ENCODE peak calls at places on chromosomes 4 and X, in four cellular contexts. S, D, Y and E are unnamed samples.

GRCh38 chrX:70046978-70047377 is 2.8 kb downstream of the AWAT2 start:
- DNase-seq in S (no peak), D (no peak), Y (no peak), E (no peak)

GRCh38 chrX:110284159-110284558 is 33.7 kb downstream of the AMMECR1 start:
- DNase-seq in S (no peak), D (no peak), Y (no peak), E (no peak)

GRCh38 chr4:101864660-101865059 is 74.1 kb downstream of the BANK1 start:
- DNase-seq in S (no peak), D (no peak), Y (no peak), E (no peak)

GRCh38 chrX:45172890-45173289 is 27.8 kb downstream of the DIPK2B start:
- DNase-seq in S (no peak), D (no peak), Y (no peak), E (no peak)

GRCh38 chr4:48340276-48340904 is 939 bp upstream of the SLAIN2 start:
- DNase-seq in S (peak), D (no peak), Y (no peak), E (peak)

GRCh38 chr4:169080970-169081369 is 70.9 kb upstream of the CBR4 start:
- DNase-seq in S (no peak), D (no peak), Y (no peak), E (no peak)

GRCh38 chr4:114025176-114025777 is 45.8 kb upstream of the ARSJ start:
- DNase-seq in S (no peak), D (no peak), Y (no peak), E (no peak)

GRCh38 chr4:169369634-169370033 is 98.9 kb upstream of the SH3RF1 start:
- DNase-seq in S (no peak), D (no peak), Y (no peak), E (no peak)

GRCh38 chr4:25215506-25215905 is 18.3 kb upstream of the PI4K2B start:
- DNase-seq in S (no peak), D (peak), Y (no peak), E (peak)

DNA sequence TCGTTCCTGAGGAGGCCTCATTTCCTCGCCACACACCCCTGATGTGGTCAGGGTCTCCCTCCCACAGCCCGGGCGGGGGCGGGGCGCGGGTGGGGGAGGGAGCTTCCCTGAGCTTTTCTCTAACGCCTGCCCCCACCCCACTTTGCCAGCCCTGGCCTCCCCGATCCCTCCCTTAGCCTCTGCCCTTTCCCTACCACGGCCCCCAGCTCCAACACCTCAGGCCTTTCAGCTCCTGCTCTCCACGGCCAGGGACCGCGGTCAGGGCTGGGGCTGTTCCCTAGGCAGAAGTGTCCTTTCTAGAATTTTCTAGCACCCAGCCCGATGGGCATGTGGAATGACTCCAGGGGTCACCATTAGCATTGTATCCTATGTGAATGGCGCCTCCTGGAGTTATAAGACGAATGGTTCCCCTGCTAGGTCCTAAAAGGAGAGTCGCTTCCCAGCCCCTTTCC is 201.3 kb upstream of the BCOR start:
- DNase-seq in S (no peak), D (peak), Y (no peak), E (peak)
- H3K27ac ChIP-seq in S (no peak), D (no peak), Y (no peak), E (no peak)

GRCh38 chr4:27007507-27007906 is 146.9 kb downstream of the STIM2 start:
- DNase-seq in S (no peak), D (no peak), Y (no peak), E (no peak)
- H3K27ac ChIP-seq in S (no peak), D (no peak), Y (no peak), E (no peak)

DNA sequence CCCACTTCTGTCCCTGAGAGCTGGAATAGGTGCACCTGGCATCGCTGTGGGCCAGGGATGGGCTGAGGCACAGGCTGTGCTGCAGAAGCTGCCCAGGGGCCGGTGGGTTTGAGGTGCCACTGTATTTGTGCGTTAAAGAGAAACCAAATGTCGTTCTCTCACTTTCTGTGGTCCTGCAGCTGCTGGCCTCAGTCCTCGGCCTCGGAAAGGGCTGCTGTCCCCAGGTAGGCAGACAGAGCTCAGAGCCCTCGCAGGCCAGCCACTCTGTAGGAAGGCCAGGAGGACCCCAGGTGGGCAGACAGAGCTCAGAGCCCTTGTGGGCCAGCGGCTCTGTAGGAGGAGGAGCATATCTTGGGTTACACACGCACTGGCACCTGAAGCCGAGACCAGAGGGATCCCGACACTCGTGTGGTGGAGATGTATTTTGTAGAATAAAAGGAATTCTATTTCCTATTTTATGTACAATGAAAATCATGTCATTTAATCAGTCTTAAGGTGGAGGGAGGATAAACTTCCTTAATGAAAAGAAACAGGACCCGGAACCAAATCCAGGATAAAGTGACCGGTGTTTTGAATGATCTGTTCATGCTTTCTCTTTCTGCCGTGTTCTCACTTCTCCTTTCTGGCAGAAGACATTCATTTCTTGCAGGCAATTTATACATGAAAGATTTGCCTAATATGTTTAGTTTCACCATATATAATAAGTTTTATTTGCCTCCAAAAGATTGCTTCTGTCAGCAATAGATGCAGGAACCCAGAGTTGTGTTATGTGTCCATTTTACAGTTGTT is 54.4 kb upstream of the HGFAC start:
- DNase-seq in S (no peak), D (no peak), Y (no peak), E (no peak)
- H3K27ac ChIP-seq in S (no peak), D (no peak), Y (peak), E (no peak)

DNA sequence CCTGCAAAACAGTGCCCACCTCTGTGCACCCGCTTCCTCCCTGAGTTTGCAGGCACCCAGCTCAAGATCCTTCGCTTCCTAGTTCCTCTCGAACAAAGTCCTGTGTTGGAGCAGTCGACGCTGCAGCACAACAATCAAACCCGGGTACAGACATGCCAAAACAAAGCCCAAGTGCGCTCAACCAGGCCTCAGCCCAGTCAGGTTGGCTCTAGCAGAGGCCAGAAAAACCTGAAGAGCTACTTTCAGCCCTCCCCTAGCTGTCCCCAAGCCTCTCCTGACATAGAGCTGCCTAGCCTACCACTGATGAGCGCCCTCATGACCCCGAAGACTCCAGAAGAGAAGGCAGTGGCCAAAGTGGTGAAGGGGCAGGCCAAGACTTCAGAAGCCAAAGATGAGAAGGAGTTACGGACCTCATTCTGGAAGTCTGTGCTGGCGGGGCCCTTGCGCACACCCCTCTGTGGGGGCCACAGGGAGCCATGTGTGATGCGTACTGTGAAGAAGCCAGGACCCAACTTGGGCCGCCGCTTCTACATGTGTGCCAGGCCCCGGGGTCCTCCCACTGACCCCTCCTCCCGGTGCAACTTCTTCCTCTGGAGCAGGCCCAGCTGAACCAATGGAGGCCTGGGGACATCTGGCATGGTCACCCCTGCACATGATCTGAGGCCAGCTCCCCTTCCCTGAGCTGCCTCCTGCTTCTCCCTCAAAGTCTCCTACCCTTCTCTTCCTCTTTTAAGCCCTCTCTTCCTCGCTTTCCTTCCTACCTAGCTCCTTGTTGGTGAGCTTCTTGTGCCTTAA is 6.9 kb downstream of the APEX2 start:
- DNase-seq in S (no peak), D (no peak), Y (no peak), E (no peak)
- H3K27ac ChIP-seq in S (no peak), D (no peak), Y (peak), E (no peak)